ENCODE peak calls at places on chromosomes 11 and 22, in five cellular contexts. V, U, Y, G and C are unnamed samples.
A peak's percentile ranks its signal among the peaks of the same experiment; 100 is the strongest.

GRCh38 chr11:28535677-28536076 is 427.5 kb downstream of the METTL15 start:
- DNase-seq in U (no peak), Y (no peak), V (no peak), G (no peak), C (no peak)

GRCh38 chr22:18996376-18996900 is 60.3 kb upstream of the PRODH start:
- DNase-seq in U (no peak), V (no peak), G (no peak), Y (no peak), C (peak; percentile 14)

GRCh38 chr11:66317766-66318575 is 1.1 kb upstream of the CD248 start:
- DNase-seq in U (peak; percentile 81), V (no peak), Y (peak; percentile 90), G (no peak), C (peak; percentile 68)

GRCh38 chr11:34585870-34586654 is 34.8 kb upstream of the EHF start:
- DNase-seq in V (peak; percentile 49), U (no peak), G (no peak), Y (no peak), C (no peak)

GRCh38 chr22:48362736-48363404 is 1464.8 kb downstream of the BRD1 start:
- DNase-seq in Y (no peak), U (no peak), V (no peak), G (peak; percentile 25), C (no peak)

GRCh38 chr22:31748490-31748889 is 1.4 kb downstream of the PRR14L start:
- DNase-seq in G (no peak), V (no peak), Y (no peak), U (no peak), C (no peak)

GRCh38 chr11:14095882-14096281 is 133.4 kb downstream of the SPON1 start:
- DNase-seq in V (no peak), U (no peak), Y (no peak), G (no peak), C (no peak)

GRCh38 chr11:104830508-104830907 is 67.8 kb downstream of the CASP12 start:
- DNase-seq in U (no peak), G (no peak), Y (no peak), V (no peak), C (no peak)

GRCh38 chr11:133619397-133619796 is 87.1 kb upstream of the OPCML start:
- DNase-seq in G (no peak), U (no peak), Y (no peak), V (no peak), C (no peak)

GRCh38 chr22:44882226-44882905 is 127.4 kb downstream of the PHF21B start:
- DNase-seq in U (no peak), V (no peak), Y (peak; percentile 20), G (peak; percentile 31), C (peak; percentile 5)

GRCh38 chr11:82906236-82906635 is 4.7 kb downstream of the DDIAS start:
- DNase-seq in G (no peak), U (no peak), V (no peak), Y (no peak), C (no peak)

GRCh38 chr11:19905280-19905853 is 192.7 kb downstream of the NAV2 start:
- DNase-seq in G (no peak), V (peak; percentile 61), U (no peak), Y (no peak), C (no peak)

GRCh38 chr11:96567193-96567592 is 177.4 kb downstream of the JRKL start:
- DNase-seq in U (no peak), Y (no peak), V (no peak), G (no peak), C (no peak)

GRCh38 chr11:9775393-9775780 is 111.5 kb downstream of the SWAP70 start:
- DNase-seq in G (no peak), U (no peak), V (no peak), Y (no peak), C (no peak)

GRCh38 chr11:120139316-120140069 is 1.6 kb upstream of the TRIM29 start:
- DNase-seq in G (no peak), U (no peak), Y (peak; percentile 56), V (no peak), C (no peak)

GRCh38 chr11:112453601-112454577 is 193.2 kb upstream of the PLET1 start:
- DNase-seq in V (peak; percentile 25), G (peak; percentile 58), Y (no peak), U (no peak), C (peak; percentile 80)

GRCh38 chr11:12764187-12764914 is 90.1 kb downstream of the TEAD1 start:
- DNase-seq in G (no peak), Y (no peak), V (no peak), U (no peak), C (no peak)

GRCh38 chr11:13316528-13316961 is 39.0 kb downstream of the BMAL1 start:
- DNase-seq in V (no peak), Y (peak; percentile 77), U (peak; percentile 26), G (no peak), C (peak; percentile 87)

GRCh38 chr11:33703234-33703633 is 2.6 kb upstream of the C11orf91 start:
- DNase-seq in Y (no peak), U (no peak), V (no peak), G (no peak), C (no peak)

GRCh38 chr11:66693356-66694055 is 15.8 kb upstream of the RBM4B start:
- DNase-seq in U (no peak), Y (no peak), G (no peak), V (no peak), C (no peak)

GRCh38 chr11:134592391-134592990 is 180.4 kb upstream of the B3GAT1 start:
- DNase-seq in V (no peak), U (no peak), Y (no peak), G (no peak), C (peak; percentile 40)

GRCh38 chr11:93846411-93846810 is 4.0 kb downstream of the VSTM5 start:
- DNase-seq in Y (no peak), G (no peak), U (no peak), V (no peak), C (no peak)

GRCh38 chr11:18696638-18697225 is 1.8 kb upstream of the TMEM86A start:
- DNase-seq in U (no peak), V (no peak), G (no peak), Y (no peak), C (no peak)

GRCh38 chr22:37186228-37186996 is 1.6 kb downstream of the C1QTNF6 start:
- DNase-seq in Y (peak; percentile 48), U (peak; percentile 54), G (peak; percentile 42), V (peak; percentile 78), C (no peak)

GRCh38 chr11:111331711-111332479 is 33.5 kb downstream of the POU2AF3 start:
- DNase-seq in Y (no peak), U (no peak), V (no peak), G (no peak), C (peak; percentile 66)

GRCh38 chr22:20959578-20960461 is 7.2 kb upstream of the AIFM3 start:
- DNase-seq in Y (no peak), U (no peak), V (no peak), G (peak; percentile 28), C (no peak)
- H3K4me1 ChIP-seq in Y (peaks cover 35% of the 10 kb centered on the region), U (no peaks in the 10 kb centered on the region), V (peaks cover 11% of the 10 kb centered on the region), G (no peaks in the 10 kb centered on the region), C (peaks cover 3% of the 10 kb centered on the region)

GRCh38 chr11:69350596-69350995 is 56.6 kb downstream of the MYEOV start:
- DNase-seq in V (no peak), Y (no peak), U (no peak), G (no peak), C (no peak)

GRCh38 chr11:69351460-69351859 is 57.5 kb downstream of the MYEOV start:
- DNase-seq in V (no peak), U (no peak), G (no peak), Y (no peak), C (no peak)

GRCh38 chr11:69352181-69352580 is 58.2 kb downstream of the MYEOV start:
- DNase-seq in V (no peak), U (no peak), G (no peak), Y (no peak), C (no peak)

GRCh38 chr11:69348414-69349235 is 54.7 kb downstream of the MYEOV start:
- DNase-seq in G (no peak), Y (no peak), V (no peak), U (no peak), C (no peak)

GRCh38 chr11:69350040-69350439 is 56.1 kb downstream of the MYEOV start:
- DNase-seq in V (no peak), U (no peak), Y (no peak), G (no peak), C (no peak)
- TF ChIP-seq POLR2A in V (no peak), U (no peak), Y (no peak), G (no peak), C (no peak)

GRCh38 chr11:126113515-126113957 is 50.9 kb upstream of the CDON start:
- DNase-seq in V (peak; percentile 66), U (peak; percentile 91), G (peak; percentile 96), Y (peak; percentile 95), C (peak; percentile 84)

GRCh38 chr11:126111458-126112116 is 48.9 kb upstream of the CDON start:
- DNase-seq in U (no peak), G (no peak), V (no peak), Y (no peak), C (no peak)

GRCh38 chr11:126112547-126112946 is 49.9 kb upstream of the CDON start:
- DNase-seq in Y (peak; percentile 91), U (no peak), V (no peak), G (no peak), C (no peak)

GRCh38 chr11:126113963-126114362 is 51.3 kb upstream of the CDON start:
- DNase-seq in U (no peak), G (peak; percentile 76), Y (no peak), V (no peak), C (no peak)

DNA sequence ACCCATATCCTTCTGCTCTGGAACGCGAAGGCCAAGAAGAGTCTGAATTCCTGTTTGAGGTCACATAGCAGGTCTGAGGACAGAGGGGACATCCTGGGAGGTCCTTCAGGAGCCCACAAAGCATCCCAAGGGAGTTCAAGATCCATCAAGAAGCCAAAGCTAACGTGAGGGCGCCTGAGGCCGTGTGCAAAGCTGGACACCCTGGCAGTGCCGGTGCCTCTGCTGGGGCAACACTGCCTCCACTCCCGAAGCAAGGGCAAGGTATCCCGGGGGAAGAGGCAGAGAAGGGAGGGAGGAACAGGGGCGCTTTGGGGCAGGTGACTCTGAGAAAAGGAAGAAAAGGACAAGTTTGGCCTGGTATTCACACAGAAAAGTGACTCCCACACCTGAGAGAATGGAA is 50.3 kb upstream of the CDON start:
- DNase-seq in V (no peak), G (no peak), Y (no peak), U (no peak), C (no peak)
- H3K4me1 ChIP-seq in V (peaks cover 37% of the 10 kb centered on the region), G (no peaks in the 10 kb centered on the region), Y (peaks cover 47% of the 10 kb centered on the region), U (peaks cover 8% of the 10 kb centered on the region), C (peaks cover 27% of the 10 kb centered on the region)

GRCh38 chr11:114102993-114103896 is 43.7 kb downstream of the ZBTB16 start:
- DNase-seq in Y (no peak), V (no peak), U (no peak), G (no peak), C (no peak)

GRCh38 chr11:114094516-114094915 is 35.0 kb downstream of the ZBTB16 start:
- DNase-seq in G (no peak), U (no peak), V (no peak), Y (no peak), C (no peak)

GRCh38 chr11:114095899-114096298 is 36.4 kb downstream of the ZBTB16 start:
- DNase-seq in U (no peak), V (no peak), G (no peak), Y (no peak), C (no peak)

GRCh38 chr11:114099392-114100178 is 40.1 kb downstream of the ZBTB16 start:
- DNase-seq in V (no peak), U (no peak), G (no peak), Y (no peak), C (no peak)

DNA sequence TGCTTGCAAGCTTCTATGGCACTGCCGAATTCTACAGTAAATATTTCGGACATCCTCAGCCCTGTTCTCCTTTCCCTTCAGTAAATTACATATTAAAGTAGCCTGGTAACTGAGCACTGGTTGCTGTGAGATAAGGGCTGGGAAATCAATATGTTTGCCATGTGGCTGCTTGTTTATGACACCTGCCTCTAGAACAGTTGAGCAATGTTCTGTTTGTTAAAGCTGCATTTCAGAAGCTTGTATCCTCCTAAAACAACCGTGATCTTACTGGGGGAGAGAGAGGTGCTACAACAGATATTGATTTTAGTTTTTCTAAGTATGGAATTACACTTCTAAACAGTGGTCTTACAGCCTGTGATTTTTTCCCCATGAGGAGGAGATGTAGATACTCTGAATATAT is 39.4 kb downstream of the ZBTB16 start:
- DNase-seq in Y (no peak), U (no peak), G (no peak), V (no peak), C (no peak)
- TF ChIP-seq POLR2A in Y (no peak), U (no peak), G (peak; percentile 16), V (no peak), C (no peak)